ENCODE peak calls at places on chromosomes 6 and 20, in seven cellular contexts. H, I, B, V, L, U and P are unnamed samples.

GRCh38 chr20:17992224-17992637 is 23.4 kb downstream of the MGME1 start:
- DNase-seq in I (no peak), L (no peak), V (no peak), U (no peak), B (no peak), H (no peak), P (no peak)

GRCh38 chr6:157912326-157912725 is 69.3 kb upstream of the SYNJ2 start:
- DNase-seq in U (peak), B (peak), V (peak), L (peak), I (no peak), H (no peak), P (peak)

GRCh38 chr20:52518735-52519134 is 327.2 kb upstream of the ZFP64 start:
- DNase-seq in B (no peak), I (no peak), U (no peak), H (no peak), V (no peak), L (no peak), P (no peak)

GRCh38 chr20:53829086-53829703 is 235.6 kb upstream of the ZNF217 start:
- DNase-seq in L (peak), I (no peak), H (no peak), V (peak), B (peak), U (no peak), P (peak)

GRCh38 chr6:170532867-170533488 is 20.1 kb downstream of the PSMB1 start:
- DNase-seq in B (no peak), H (no peak), I (no peak), V (no peak), L (no peak), U (no peak), P (no peak)

GRCh38 chr20:6295026-6295425 is 172.2 kb upstream of the FERMT1 start:
- DNase-seq in V (no peak), I (no peak), H (no peak), B (no peak), U (no peak), L (no peak), P (no peak)

GRCh38 chr20:32986331-32986966 is 17.8 kb downstream of the SUN5 start:
- DNase-seq in B (no peak), U (no peak), H (no peak), V (no peak), L (no peak), I (no peak), P (no peak)

GRCh38 chr6:15575357-15576037 is 87.3 kb downstream of the DTNBP1 start:
- DNase-seq in B (no peak), U (no peak), I (no peak), L (no peak), V (no peak), H (no peak), P (no peak)

GRCh38 chr20:59204201-59204894 is 40.7 kb downstream of the ZNF831 start:
- DNase-seq in I (no peak), L (no peak), U (no peak), V (no peak), B (no peak), H (no peak), P (no peak)

GRCh38 chr6:164035912-164036485 is 621.5 kb downstream of the QKI start:
- DNase-seq in V (no peak), B (no peak), I (no peak), L (no peak), H (no peak), U (no peak), P (no peak)

GRCh38 chr6:28161410-28162079 is 19.9 kb downstream of the ZKSCAN8 start:
- DNase-seq in L (peak), U (peak), I (peak), H (peak), B (peak), V (peak), P (no peak)

GRCh38 chr6:108589244-108589730 is 28.6 kb downstream of the FOXO3 start:
- DNase-seq in I (peak), L (peak), H (peak), B (peak), U (peak), V (peak), P (peak)

GRCh38 chr20:1661542-1662299 is 4.1 kb upstream of the SIRPG start:
- DNase-seq in V (no peak), I (no peak), U (no peak), H (no peak), L (no peak), B (no peak), P (no peak)

GRCh38 chr6:41718828-41719227 is 16.6 kb downstream of the TFEB start:
- DNase-seq in H (no peak), V (peak), U (no peak), I (no peak), B (no peak), L (no peak), P (no peak)

GRCh38 chr6:13870185-13870584 is 54.6 kb upstream of the RNF182 start:
- DNase-seq in U (no peak), B (no peak), L (no peak), V (no peak), I (no peak), H (no peak), P (peak)

GRCh38 chr6:74946961-74947360 is 258.9 kb downstream of the COL12A1 start:
- DNase-seq in L (peak), U (no peak), B (peak), H (no peak), I (no peak), V (peak), P (peak)

GRCh38 chr20:2395136-2395535 is 14.4 kb downstream of the TGM6 start:
- DNase-seq in U (no peak), H (no peak), I (no peak), B (no peak), L (no peak), V (no peak), P (no peak)

GRCh38 chr6:158642097-158642601 is 2.4 kb downstream of the DYNLT1 start:
- DNase-seq in H (no peak), U (peak), L (peak), V (peak), I (no peak), B (peak), P (peak)

GRCh38 chr6:11093065-11093590 is 506 bp upstream of the SMIM13 start:
- DNase-seq in L (peak), V (no peak), I (no peak), U (no peak), B (no peak), H (peak), P (no peak)

GRCh38 chr6:159044899-159045727 is at the start of gene TAGAP:
- DNase-seq in I (no peak), B (no peak), H (no peak), L (no peak), V (peak), U (peak), P (no peak)

GRCh38 chr6:12009180-12009748 is 2.8 kb upstream of the HIVEP1 start:
- DNase-seq in H (no peak), B (peak), V (no peak), U (no peak), L (peak), I (no peak), P (no peak)

GRCh38 chr20:61112515-61112914 is 139.5 kb upstream of the CDH4 start:
- DNase-seq in U (no peak), I (no peak), L (no peak), H (no peak), V (no peak), B (no peak), P (no peak)

GRCh38 chr20:63377256-63378114 is 16.3 kb upstream of the CHRNA4 start:
- DNase-seq in U (no peak), L (no peak), B (no peak), I (no peak), V (no peak), H (peak), P (no peak)

GRCh38 chr20:59831901-59832240 is 101.6 kb downstream of the SYCP2 start:
- DNase-seq in B (no peak), U (no peak), H (no peak), I (peak), L (no peak), V (no peak), P (no peak)

GRCh38 chr6:84329077-84329476 is 101.6 kb upstream of the CEP162 start:
- DNase-seq in B (no peak), H (no peak), U (no peak), L (no peak), V (no peak), I (no peak), P (no peak)

GRCh38 chr6:111880181-111880944 is 7.1 kb upstream of the FYN start:
- DNase-seq in H (no peak), U (no peak), L (peak), V (peak), B (peak), I (no peak), P (peak)

GRCh38 chr20:37245671-37246237 is 15.9 kb downstream of the GHRH start:
- DNase-seq in V (no peak), B (no peak), I (no peak), L (no peak), H (no peak), U (no peak), P (no peak)

DNA sequence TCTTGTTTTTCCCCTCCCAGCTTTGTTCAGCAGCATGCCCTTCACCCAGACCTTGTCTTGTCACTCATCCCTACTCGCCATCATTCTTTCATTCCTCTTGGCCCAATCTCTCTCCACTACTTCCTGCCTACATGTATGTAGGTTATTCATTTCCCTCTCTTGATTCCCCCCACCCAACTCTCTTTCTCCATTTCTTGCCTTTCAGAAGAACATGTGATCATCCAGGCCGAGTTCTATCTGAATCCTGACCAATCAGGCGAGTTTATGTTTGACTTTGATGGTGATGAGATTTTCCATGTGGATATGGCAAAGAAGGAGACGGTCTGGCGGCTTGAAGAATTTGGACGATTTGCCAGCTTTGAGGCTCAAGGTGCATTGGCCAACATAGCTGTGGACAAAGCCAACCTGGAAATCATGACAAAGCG is 2.6 kb downstream of the HLA-DRA start:
- DNase-seq in B (no peak), H (no peak), I (no peak), L (no peak), U (no peak), V (no peak), P (no peak)
- H3K4me3 ChIP-seq in B (no peak), H (no peak), I (no peak), L (no peak), U (no peak), V (no peak), P (no peak)

DNA sequence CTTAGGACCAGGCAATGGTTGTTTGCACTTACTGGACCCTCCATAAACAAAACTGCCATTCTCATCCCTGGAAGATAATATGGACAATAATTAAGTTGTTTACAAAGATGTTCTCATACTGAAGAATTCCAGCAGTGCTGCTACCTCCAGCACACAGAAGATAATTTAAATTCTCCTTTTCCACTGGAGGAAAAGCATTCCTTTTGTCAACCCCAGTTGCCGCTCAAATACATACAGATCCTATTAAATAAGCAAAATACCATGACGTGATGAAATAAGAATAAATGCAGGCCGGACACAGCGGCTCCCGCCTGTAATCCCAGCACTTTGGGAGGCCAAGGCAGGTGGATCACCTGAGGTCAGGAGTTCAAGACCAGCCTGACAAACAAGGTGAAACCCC is 54.5 kb upstream of the IPCEF1 start:
- DNase-seq in L (no peak), B (no peak), H (no peak), U (no peak), I (no peak), V (no peak), P (no peak)
- H3K4me3 ChIP-seq in L (no peak), B (no peak), H (no peak), U (peak), I (no peak), V (no peak), P (no peak)

DNA sequence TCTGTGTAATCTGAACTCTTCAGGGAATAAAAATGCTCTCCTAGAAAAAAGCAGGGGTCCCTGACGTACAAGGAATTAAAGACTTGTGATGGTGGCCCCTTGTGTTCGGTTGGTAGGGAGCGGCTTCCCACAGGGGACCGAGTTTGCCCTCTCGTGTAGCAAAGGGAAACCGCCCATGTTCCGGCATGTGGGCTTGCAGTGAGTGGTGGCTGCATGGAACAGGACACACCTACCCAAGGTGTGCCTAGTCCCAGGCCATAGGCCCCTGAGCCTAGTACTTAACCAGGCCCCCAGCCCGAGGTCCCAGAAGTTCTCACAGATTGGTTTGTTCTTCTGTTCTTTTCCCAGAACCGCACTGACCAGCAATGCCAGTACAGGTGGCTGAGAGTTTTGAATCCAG is 15.5 kb downstream of the MYBL2 start:
- DNase-seq in U (no peak), I (no peak), V (no peak), B (no peak), H (no peak), L (no peak), P (no peak)
- H3K4me3 ChIP-seq in U (no peak), I (peak), V (no peak), B (no peak), H (no peak), L (no peak), P (no peak)

GRCh38 chr6:30881392-30881986 is 2.8 kb upstream of the DDR1 start:
- DNase-seq in U (no peak), I (no peak), L (no peak), V (no peak), H (no peak), B (no peak), P (no peak)
- H3K4me3 ChIP-seq in U (no peak), I (no peak), L (no peak), V (no peak), H (peak), B (no peak), P (peak)

GRCh38 chr6:134128146-134128545 is 75.7 kb upstream of the SLC2A12 start:
- DNase-seq in B (no peak), U (no peak), V (no peak), H (no peak), I (no peak), L (no peak), P (no peak)

GRCh38 chr6:134119481-134119880 is 67.1 kb upstream of the SLC2A12 start:
- DNase-seq in L (no peak), U (no peak), I (no peak), B (no peak), H (no peak), V (no peak), P (no peak)

GRCh38 chr6:134122775-134123174 is 70.4 kb upstream of the SLC2A12 start:
- DNase-seq in V (peak), I (no peak), B (no peak), L (no peak), U (no peak), H (no peak), P (no peak)

GRCh38 chr6:134123666-134124208 is 71.3 kb upstream of the SLC2A12 start:
- DNase-seq in H (peak), B (peak), L (peak), I (no peak), V (peak), U (no peak), P (peak)
- H3K4me3 ChIP-seq in H (no peak), B (no peak), L (no peak), I (no peak), V (no peak), U (no peak), P (no peak)